ENCODE peak calls at places on chromosomes 6 and 20, in eight cellular contexts. One of them, this sample, is unnamed.

GRCh38 chr6:74519172-74519571 is 686.7 kb downstream of the COL12A1 start:
- DNase-seq in adrenal gland: no peak
- DNase-seq in AG09319: no peak
- DNase-seq in mammary epithelial cell: peak; percentile 50
- DNase-seq in left lung: no peak
- DNase-seq in astrocyte of the cerebellum: peak; percentile 5
- DNase-seq in WERI-Rb-1: no peak
- DNase-seq in upper lobe of left lung: no peak
- DNase-seq in this sample: no peak

GRCh38 chr6:148343028-148343374 is 363 bp downstream of the SASH1 start:
- DNase-seq in left lung: no peak
- DNase-seq in WERI-Rb-1: peak; percentile 16
- DNase-seq in adrenal gland: peak; percentile 6
- DNase-seq in mammary epithelial cell: no peak
- DNase-seq in upper lobe of left lung: no peak
- DNase-seq in astrocyte of the cerebellum: no peak
- DNase-seq in AG09319: no peak
- DNase-seq in this sample: no peak

GRCh38 chr6:124901105-124901504 is 61.1 kb upstream of the RNF217 start:
- DNase-seq in left lung: no peak
- DNase-seq in WERI-Rb-1: no peak
- DNase-seq in adrenal gland: no peak
- DNase-seq in AG09319: no peak
- DNase-seq in upper lobe of left lung: no peak
- DNase-seq in mammary epithelial cell: peak; percentile 27
- DNase-seq in astrocyte of the cerebellum: no peak
- DNase-seq in this sample: no peak

GRCh38 chr6:57068066-57068465 is 21.6 kb downstream of the KIAA1586 start:
- DNase-seq in AG09319: no peak
- DNase-seq in left lung: no peak
- DNase-seq in astrocyte of the cerebellum: peak; percentile 66
- DNase-seq in mammary epithelial cell: no peak
- DNase-seq in WERI-Rb-1: no peak
- DNase-seq in adrenal gland: no peak
- DNase-seq in upper lobe of left lung: no peak
- DNase-seq in this sample: no peak

GRCh38 chr6:74073429-74073828 is 377.4 kb downstream of the CD109 start:
- DNase-seq in adrenal gland: no peak
- DNase-seq in AG09319: no peak
- DNase-seq in WERI-Rb-1: no peak
- DNase-seq in upper lobe of left lung: no peak
- DNase-seq in astrocyte of the cerebellum: no peak
- DNase-seq in left lung: no peak
- DNase-seq in mammary epithelial cell: peak; percentile 74
- DNase-seq in this sample: no peak

GRCh38 chr6:116105247-116105646 is 4.6 kb downstream of the NT5DC1 start:
- DNase-seq in adrenal gland: no peak
- DNase-seq in AG09319: no peak
- DNase-seq in astrocyte of the cerebellum: no peak
- DNase-seq in WERI-Rb-1: no peak
- DNase-seq in upper lobe of left lung: no peak
- DNase-seq in left lung: no peak
- DNase-seq in mammary epithelial cell: no peak
- DNase-seq in this sample: no peak

GRCh38 chr6:25992413-25993037 is 29.9 kb downstream of the TRIM38 start:
- DNase-seq in upper lobe of left lung: peak; percentile 99
- DNase-seq in AG09319: peak; percentile 75
- DNase-seq in astrocyte of the cerebellum: peak; percentile 71
- DNase-seq in WERI-Rb-1: peak; percentile 99
- DNase-seq in adrenal gland: peak; percentile 97
- DNase-seq in mammary epithelial cell: peak; percentile 88
- DNase-seq in left lung: peak; percentile 99
- DNase-seq in this sample: peak; percentile 97

GRCh38 chr6:52020961-52021570 is 66.3 kb downstream of the PKHD1 start:
- DNase-seq in astrocyte of the cerebellum: peak; percentile 8
- DNase-seq in WERI-Rb-1: no peak
- DNase-seq in left lung: no peak
- DNase-seq in mammary epithelial cell: peak; percentile 10
- DNase-seq in adrenal gland: no peak
- DNase-seq in AG09319: no peak
- DNase-seq in upper lobe of left lung: no peak
- DNase-seq in this sample: no peak

GRCh38 chr6:3159805-3160781 is 2.7 kb upstream of the TUBB2A start:
- DNase-seq in WERI-Rb-1: no peak
- DNase-seq in left lung: no peak
- DNase-seq in AG09319: no peak
- DNase-seq in adrenal gland: peak; percentile 64
- DNase-seq in astrocyte of the cerebellum: no peak
- DNase-seq in upper lobe of left lung: no peak
- DNase-seq in mammary epithelial cell: peak; percentile 71
- DNase-seq in this sample: no peak

GRCh38 chr20:34473262-34473883 is 42.8 kb upstream of the DYNLRB1 start:
- DNase-seq in astrocyte of the cerebellum: no peak
- DNase-seq in AG09319: no peak
- DNase-seq in upper lobe of left lung: no peak
- DNase-seq in left lung: no peak
- DNase-seq in adrenal gland: peak; percentile 24
- DNase-seq in mammary epithelial cell: peak; percentile 16
- DNase-seq in WERI-Rb-1: peak; percentile 85
- DNase-seq in this sample: no peak

GRCh38 chr20:62926229-62927127 is at the start of gene DIDO1:
- DNase-seq in adrenal gland: peak; percentile 86
- DNase-seq in WERI-Rb-1: peak; percentile 90
- DNase-seq in AG09319: peak; percentile 57
- DNase-seq in upper lobe of left lung: peak; percentile 98
- DNase-seq in mammary epithelial cell: peak; percentile 86
- DNase-seq in left lung: peak; percentile 99
- DNase-seq in astrocyte of the cerebellum: peak; percentile 38
- DNase-seq in this sample: peak; percentile 86

GRCh38 chr6:165880721-165881120 is 217.7 kb upstream of the PDE10A start:
- DNase-seq in WERI-Rb-1: no peak
- DNase-seq in mammary epithelial cell: no peak
- DNase-seq in astrocyte of the cerebellum: peak; percentile 29
- DNase-seq in adrenal gland: no peak
- DNase-seq in AG09319: no peak
- DNase-seq in left lung: no peak
- DNase-seq in upper lobe of left lung: no peak
- DNase-seq in this sample: no peak

GRCh38 chr6:73519943-73520687 is 717 bp downstream of the EEF1A1 start:
- DNase-seq in upper lobe of left lung: peak; percentile 93
- DNase-seq in WERI-Rb-1: peak; percentile 49
- DNase-seq in astrocyte of the cerebellum: peak; percentile 42
- DNase-seq in AG09319: no peak
- DNase-seq in mammary epithelial cell: peak; percentile 76
- DNase-seq in adrenal gland: peak; percentile 82
- DNase-seq in left lung: peak; percentile 94
- DNase-seq in this sample: peak; percentile 82

GRCh38 chr20:32484221-32485125 is 100.7 kb downstream of the NOL4L start:
- DNase-seq in AG09319: no peak
- DNase-seq in mammary epithelial cell: no peak
- DNase-seq in WERI-Rb-1: peak; percentile 66
- DNase-seq in adrenal gland: peak; percentile 50
- DNase-seq in left lung: peak; percentile 89
- DNase-seq in astrocyte of the cerebellum: no peak
- DNase-seq in upper lobe of left lung: peak; percentile 90
- DNase-seq in this sample: peak; percentile 32

GRCh38 chr20:60835883-60836282 is 416.2 kb upstream of the CDH4 start:
- DNase-seq in AG09319: no peak
- DNase-seq in WERI-Rb-1: no peak
- DNase-seq in upper lobe of left lung: no peak
- DNase-seq in mammary epithelial cell: no peak
- DNase-seq in left lung: no peak
- DNase-seq in astrocyte of the cerebellum: no peak
- DNase-seq in adrenal gland: no peak
- DNase-seq in this sample: no peak

GRCh38 chr6:56220078-56220477 is 27.3 kb downstream of the COL21A1 start:
- DNase-seq in WERI-Rb-1: no peak
- DNase-seq in left lung: no peak
- DNase-seq in adrenal gland: no peak
- DNase-seq in upper lobe of left lung: no peak
- DNase-seq in astrocyte of the cerebellum: no peak
- DNase-seq in AG09319: no peak
- DNase-seq in mammary epithelial cell: peak; percentile 94
- DNase-seq in this sample: no peak

GRCh38 chr6:6516643-6517042 is 71.9 kb upstream of the LY86 start:
- DNase-seq in WERI-Rb-1: no peak
- DNase-seq in left lung: no peak
- DNase-seq in adrenal gland: no peak
- DNase-seq in upper lobe of left lung: no peak
- DNase-seq in astrocyte of the cerebellum: no peak
- DNase-seq in AG09319: no peak
- DNase-seq in mammary epithelial cell: no peak
- DNase-seq in this sample: no peak

GRCh38 chr20:5085380-5085779 is 34.4 kb downstream of the PCNA start:
- DNase-seq in astrocyte of the cerebellum: no peak
- DNase-seq in WERI-Rb-1: no peak
- DNase-seq in AG09319: no peak
- DNase-seq in left lung: peak; percentile 82
- DNase-seq in adrenal gland: peak; percentile 47
- DNase-seq in mammary epithelial cell: no peak
- DNase-seq in upper lobe of left lung: no peak
- DNase-seq in this sample: no peak

GRCh38 chr20:33852971-33853813 is 42.0 kb downstream of the CHMP4B start:
- DNase-seq in adrenal gland: no peak
- DNase-seq in astrocyte of the cerebellum: no peak
- DNase-seq in upper lobe of left lung: no peak
- DNase-seq in left lung: peak; percentile 41
- DNase-seq in AG09319: no peak
- DNase-seq in WERI-Rb-1: no peak
- DNase-seq in mammary epithelial cell: no peak
- DNase-seq in this sample: no peak

GRCh38 chr6:14743126-14743464 is 502.8 kb upstream of the JARID2 start:
- DNase-seq in AG09319: no peak
- DNase-seq in mammary epithelial cell: no peak
- DNase-seq in upper lobe of left lung: no peak
- DNase-seq in left lung: no peak
- DNase-seq in WERI-Rb-1: no peak
- DNase-seq in adrenal gland: no peak
- DNase-seq in astrocyte of the cerebellum: no peak
- DNase-seq in this sample: no peak
- TF ChIP-seq CTCF in AG09319: no peak
- TF ChIP-seq CTCF in mammary epithelial cell: no peak
- TF ChIP-seq CTCF in upper lobe of left lung: no peak
- TF ChIP-seq CTCF in left lung: no peak
- TF ChIP-seq CTCF in WERI-Rb-1: no peak
- TF ChIP-seq CTCF in adrenal gland: no peak
- TF ChIP-seq CTCF in astrocyte of the cerebellum: no peak
- TF ChIP-seq CTCF in this sample: no peak

GRCh38 chr6:90478789-90479602 is 107.9 kb downstream of the MAP3K7 start:
- DNase-seq in astrocyte of the cerebellum: peak; percentile 90
- DNase-seq in left lung: peak; percentile 86
- DNase-seq in WERI-Rb-1: peak; percentile 86
- DNase-seq in AG09319: peak; percentile 87
- DNase-seq in adrenal gland: peak; percentile 95
- DNase-seq in upper lobe of left lung: no peak
- DNase-seq in mammary epithelial cell: peak; percentile 93
- DNase-seq in this sample: peak; percentile 68
- TF ChIP-seq CTCF in astrocyte of the cerebellum: peak; percentile 79
- TF ChIP-seq CTCF in left lung: peak; percentile 88
- TF ChIP-seq CTCF in WERI-Rb-1: peak; percentile 85
- TF ChIP-seq CTCF in AG09319: peak; percentile 85
- TF ChIP-seq CTCF in adrenal gland: peak; percentile 94
- TF ChIP-seq CTCF in upper lobe of left lung: peak; percentile 92
- TF ChIP-seq CTCF in mammary epithelial cell: peak; percentile 80
- TF ChIP-seq CTCF in this sample: peak; percentile 93

GRCh38 chr6:167046861-167047495 is 47.8 kb downstream of the CEP43 start:
- DNase-seq in left lung: no peak
- DNase-seq in mammary epithelial cell: no peak
- DNase-seq in astrocyte of the cerebellum: no peak
- DNase-seq in AG09319: no peak
- DNase-seq in adrenal gland: no peak
- DNase-seq in WERI-Rb-1: no peak
- DNase-seq in upper lobe of left lung: no peak
- DNase-seq in this sample: no peak

GRCh38 chr6:167049275-167049674 is 50.1 kb downstream of the CEP43 start:
- DNase-seq in mammary epithelial cell: no peak
- DNase-seq in WERI-Rb-1: no peak
- DNase-seq in AG09319: no peak
- DNase-seq in upper lobe of left lung: no peak
- DNase-seq in adrenal gland: no peak
- DNase-seq in astrocyte of the cerebellum: no peak
- DNase-seq in left lung: no peak
- DNase-seq in this sample: no peak

GRCh38 chr6:167047554-167047953 is 48.4 kb downstream of the CEP43 start:
- DNase-seq in AG09319: no peak
- DNase-seq in mammary epithelial cell: no peak
- DNase-seq in left lung: peak; percentile 90
- DNase-seq in astrocyte of the cerebellum: no peak
- DNase-seq in adrenal gland: peak; percentile 17
- DNase-seq in upper lobe of left lung: no peak
- DNase-seq in WERI-Rb-1: no peak
- DNase-seq in this sample: no peak

GRCh38 chr6:167044696-167045095 is 45.5 kb downstream of the CEP43 start:
- DNase-seq in AG09319: no peak
- DNase-seq in upper lobe of left lung: peak; percentile 47
- DNase-seq in adrenal gland: no peak
- DNase-seq in mammary epithelial cell: no peak
- DNase-seq in left lung: no peak
- DNase-seq in WERI-Rb-1: peak; percentile 17
- DNase-seq in astrocyte of the cerebellum: no peak
- DNase-seq in this sample: no peak

DNA sequence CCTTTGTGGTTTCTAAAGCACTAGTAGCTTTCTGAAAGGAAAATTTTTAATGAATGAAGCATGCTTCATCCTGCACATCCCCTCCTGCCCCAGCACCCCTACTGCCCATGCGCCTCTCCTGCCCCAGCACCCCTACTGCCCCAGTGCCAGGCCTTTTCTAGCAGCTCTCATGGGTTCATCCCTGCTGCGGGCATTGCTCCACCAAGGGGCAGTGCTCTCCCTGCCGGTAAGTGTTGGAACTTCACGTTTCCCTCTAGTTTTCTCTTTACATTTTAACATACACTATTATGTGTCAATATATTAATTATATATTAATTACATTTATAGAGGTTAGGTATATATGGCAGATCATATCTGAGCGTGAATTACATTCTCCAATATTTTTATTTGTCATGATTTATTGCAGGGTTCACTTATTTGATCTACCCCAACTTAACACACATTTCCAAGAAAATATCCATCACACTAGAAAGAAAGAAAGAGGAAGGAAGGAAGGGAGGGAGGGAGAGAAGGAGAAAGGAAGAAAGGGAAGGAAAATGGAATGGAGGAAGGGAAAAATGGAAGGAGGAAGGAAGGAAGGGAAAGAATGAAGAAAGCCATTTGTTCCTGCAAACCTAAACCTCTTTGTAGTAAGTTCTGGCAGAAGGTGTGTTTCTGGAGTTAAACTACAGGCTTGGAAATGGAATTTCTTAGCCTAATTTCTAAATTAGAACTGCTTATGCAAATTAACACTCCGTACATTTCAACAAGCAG is 46.8 kb downstream of the CEP43 start:
- DNase-seq in adrenal gland: no peak
- DNase-seq in mammary epithelial cell: no peak
- DNase-seq in AG09319: no peak
- DNase-seq in WERI-Rb-1: no peak
- DNase-seq in left lung: no peak
- DNase-seq in astrocyte of the cerebellum: no peak
- DNase-seq in upper lobe of left lung: no peak
- DNase-seq in this sample: no peak
- TF ChIP-seq CTCF in adrenal gland: no peak
- TF ChIP-seq CTCF in mammary epithelial cell: peak; percentile 35
- TF ChIP-seq CTCF in AG09319: no peak
- TF ChIP-seq CTCF in WERI-Rb-1: no peak
- TF ChIP-seq CTCF in left lung: no peak
- TF ChIP-seq CTCF in astrocyte of the cerebellum: no peak
- TF ChIP-seq CTCF in upper lobe of left lung: no peak
- TF ChIP-seq CTCF in this sample: no peak

GRCh38 chr6:31271641-31272357 is at the start of gene HLA-C:
- DNase-seq in AG09319: peak; percentile 91
- DNase-seq in upper lobe of left lung: peak; percentile 92
- DNase-seq in left lung: peak; percentile 92
- DNase-seq in WERI-Rb-1: peak; percentile 98
- DNase-seq in mammary epithelial cell: peak; percentile 96
- DNase-seq in astrocyte of the cerebellum: peak; percentile 86
- DNase-seq in adrenal gland: peak; percentile 96
- DNase-seq in this sample: peak; percentile 86
- TF ChIP-seq CTCF in AG09319: peak; percentile 10
- TF ChIP-seq CTCF in upper lobe of left lung: no peak
- TF ChIP-seq CTCF in left lung: no peak
- TF ChIP-seq CTCF in WERI-Rb-1: peak; percentile 35
- TF ChIP-seq CTCF in mammary epithelial cell: no peak
- TF ChIP-seq CTCF in astrocyte of the cerebellum: peak; percentile 9
- TF ChIP-seq CTCF in adrenal gland: peak; percentile 10
- TF ChIP-seq CTCF in this sample: no peak